ENCODE peak calls at places on chromosomes 1 and 21, in seven cellular contexts. P is prostate gland; V is stomach; B is foreskin keratinocyte; M is CD4-positive, alpha-beta memory T cell; O is GM23338; H is CD4-positive, alpha-beta T cell. F is an unnamed sample.

GRCh38 chr1:227937031-227937430 is 10.7 kb downstream of the WNT9A start:
- DNase-seq in P (no peak), V (no peak), B (no peak), M (no peak), O (no peak), H (no peak), F (no peak)

GRCh38 chr1:212699839-212700596 is at the start of gene BATF3:
- DNase-seq in P (no peak), V (peak), B (no peak), M (peak), O (peak), H (peak), F (no peak)

GRCh38 chr1:169692766-169693460 is 18.5 kb downstream of the SELL start:
- DNase-seq in P (no peak), V (no peak), B (no peak), M (peak), O (no peak), H (no peak), F (no peak)

GRCh38 chr1:9822897-9823692 is 670 bp downstream of the CLSTN1 start:
- DNase-seq in P (no peak), V (no peak), B (no peak), M (peak), O (peak), H (peak), F (no peak)

GRCh38 chr1:27021347-27022031 is 8.8 kb upstream of the TENT5B start:
- DNase-seq in P (no peak), V (no peak), B (no peak), M (no peak), O (no peak), H (no peak), F (no peak)

GRCh38 chr1:85406887-85407593 is 57.9 kb downstream of the DDAH1 start:
- DNase-seq in P (peak), V (peak), B (peak), M (no peak), O (no peak), H (no peak), F (peak)

GRCh38 chr21:44392185-44392584 is 38.8 kb downstream of the TRPM2 start:
- DNase-seq in P (no peak), V (no peak), B (no peak), M (no peak), O (no peak), H (no peak), F (no peak)

GRCh38 chr1:164740021-164740526 is 181.1 kb downstream of the PBX1 start:
- DNase-seq in P (no peak), V (no peak), B (no peak), M (no peak), O (no peak), H (no peak), F (no peak)

GRCh38 chr21:32920474-32920873 is 105.3 kb upstream of the OLIG2 start:
- DNase-seq in P (no peak), V (no peak), B (no peak), M (no peak), O (no peak), H (no peak), F (no peak)

GRCh38 chr1:205680073-205680851 is at the start of gene SLC45A3:
- DNase-seq in P (peak), V (peak), B (no peak), M (peak), O (peak), H (peak), F (no peak)

GRCh38 chr1:55632058-55632457 is 416.9 kb upstream of the USP24 start:
- DNase-seq in P (no peak), V (no peak), B (peak), M (no peak), O (no peak), H (no peak), F (no peak)

GRCh38 chr1:239995281-239995680 is 96.4 kb upstream of the FMN2 start:
- DNase-seq in P (no peak), V (no peak), B (no peak), M (no peak), O (no peak), H (no peak), F (no peak)

GRCh38 chr1:229447809-229448252 is 13.9 kb upstream of the ACTA1 start:
- DNase-seq in P (no peak), V (no peak), B (no peak), M (no peak), O (no peak), H (no peak), F (no peak)

GRCh38 chr21:34869541-34869940 is 179.6 kb downstream of the RUNX1 start:
- DNase-seq in P (no peak), V (no peak), B (no peak), M (no peak), O (no peak), H (no peak), F (no peak)

DNA sequence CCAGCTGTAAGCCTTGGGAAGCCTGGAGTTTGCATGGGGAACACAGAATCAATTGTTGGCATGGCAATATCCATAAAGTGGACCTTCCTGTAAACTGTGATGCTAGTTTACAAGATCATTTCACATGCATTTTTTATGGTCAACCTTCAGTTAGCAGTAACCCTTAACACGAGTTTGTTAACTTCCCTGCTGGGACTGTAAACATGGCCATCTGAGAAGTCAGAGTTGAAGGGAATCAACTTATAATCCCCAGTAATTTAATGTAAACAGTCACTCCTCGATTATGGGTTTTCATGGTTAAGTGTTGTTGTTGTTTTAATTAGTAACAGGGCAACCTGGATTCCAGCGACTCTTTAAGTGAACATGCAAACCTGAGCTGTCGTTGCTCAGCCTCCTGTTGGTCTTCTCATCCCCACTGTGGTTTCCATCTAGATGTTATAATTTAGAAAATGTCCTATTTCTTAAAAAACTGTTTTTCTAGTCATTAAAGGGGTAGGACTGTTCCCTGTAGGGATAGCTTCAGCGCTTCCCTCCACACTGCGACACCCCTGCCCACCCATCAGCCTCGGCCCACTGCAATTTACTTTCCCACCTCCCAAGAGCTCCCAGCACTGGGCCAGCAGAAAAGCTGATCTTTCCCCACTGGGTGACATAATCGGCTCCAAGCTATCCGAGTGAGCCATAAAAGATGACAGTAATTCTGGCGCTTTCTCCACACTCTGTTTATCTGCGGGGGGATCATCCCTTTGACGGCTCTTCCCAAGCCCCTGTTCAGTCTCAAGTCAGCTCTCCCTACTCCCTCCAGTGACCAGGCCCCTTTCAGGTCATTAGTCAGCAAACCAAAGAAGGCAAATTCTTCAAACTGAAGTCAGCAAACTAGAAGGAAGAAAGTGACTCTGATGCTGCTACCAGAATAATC is 107.6 kb upstream of the IPO9 start:
- DNase-seq in P (no peak), V (no peak), B (no peak), M (no peak), O (no peak), H (no peak), F (no peak)
- H3K27ac ChIP-seq in P (peak), V (peak), B (no peak), M (no peak), O (no peak), H (no peak), F (no peak)

GRCh38 chr1:78797108-78797781 is 147.6 kb downstream of the IFI44 start:
- DNase-seq in P (no peak), V (no peak), B (no peak), M (no peak), O (no peak), H (no peak), F (no peak)
- H3K27ac ChIP-seq in P (no peak), V (no peak), B (no peak), M (no peak), O (no peak), H (no peak), F (no peak)

GRCh38 chr1:3125546-3126368 is 56.8 kb downstream of the PRDM16 start:
- DNase-seq in P (no peak), V (peak), B (no peak), M (no peak), O (no peak), H (no peak), F (no peak)
- H3K27ac ChIP-seq in P (no peak), V (peak), B (no peak), M (no peak), O (no peak), H (no peak), F (no peak)

GRCh38 chr1:185819798-185820197 is 85.6 kb downstream of the HMCN1 start:
- DNase-seq in P (no peak), V (no peak), B (no peak), M (no peak), O (no peak), H (no peak), F (no peak)

GRCh38 chr1:185823471-185823870 is 89.3 kb downstream of the HMCN1 start:
- DNase-seq in P (no peak), V (no peak), B (no peak), M (no peak), O (no peak), H (no peak), F (no peak)

GRCh38 chr1:185824106-185824505 is 89.9 kb downstream of the HMCN1 start:
- DNase-seq in P (no peak), V (no peak), B (no peak), M (no peak), O (no peak), H (no peak), F (no peak)

GRCh38 chr1:185821612-185822385 is 87.6 kb downstream of the HMCN1 start:
- DNase-seq in P (no peak), V (no peak), B (no peak), M (no peak), O (no peak), H (no peak), F (no peak)

GRCh38 chr1:185825556-185825955 is 91.4 kb downstream of the HMCN1 start:
- DNase-seq in P (no peak), V (no peak), B (no peak), M (no peak), O (no peak), H (no peak), F (no peak)
- H3K27ac ChIP-seq in P (no peak), V (no peak), B (no peak), M (no peak), O (no peak), H (no peak), F (no peak)

GRCh38 chr21:31560479-31560878 is 99.0 kb upstream of the SOD1 start:
- DNase-seq in P (no peak), V (no peak), B (no peak), M (no peak), O (no peak), H (no peak), F (no peak)
- H3K27ac ChIP-seq in P (no peak), V (no peak), B (no peak), M (no peak), O (no peak), H (no peak), F (no peak)